ENCODE peak calls at places on chromosomes 2 and 18, in nine cellular contexts. E is stomach, X is NB4, K is body of pancreas, Z is GM12891, C is heart left ventricle, J is transverse colon, B is tibial nerve, Y is spleen. P is an unnamed sample.

GRCh38 chr2:127219716-127220090 is 396 bp downstream of the CYP27C1 start:
- DNase-seq in Z (no peak), C (no peak), Y (no peak), E (no peak), X (peak), K (no peak), B (no peak), J (no peak), P (no peak)

GRCh38 chr2:86628091-86628522 is 4.4 kb upstream of the RNF103 start:
- DNase-seq in E (no peak), Y (no peak), J (no peak), B (no peak), C (no peak), K (no peak), Z (no peak), X (no peak), P (no peak)

GRCh38 chr2:37982147-37982582 is 57.1 kb downstream of the RMDN2 start:
- DNase-seq in J (peak), C (peak), B (peak), X (peak), K (peak), Z (no peak), E (peak), Y (peak), P (peak)

GRCh38 chr18:63218472-63218871 is 101.1 kb downstream of the BCL2 start:
- DNase-seq in K (no peak), Z (no peak), C (no peak), X (no peak), Y (no peak), B (no peak), J (no peak), E (no peak), P (no peak)

GRCh38 chr2:230868151-230868946 is 3.6 kb downstream of the ITM2C start:
- DNase-seq in B (no peak), X (no peak), K (no peak), C (no peak), Z (no peak), E (peak), Y (no peak), J (peak), P (no peak)

GRCh38 chr2:239399404-239399999 is 1.3 kb downstream of the HDAC4 start:
- DNase-seq in J (peak), C (no peak), B (no peak), Y (peak), K (peak), E (peak), Z (no peak), X (peak), P (peak)

GRCh38 chr2:133942363-133942762 is 311.5 kb upstream of the MGAT5 start:
- DNase-seq in C (no peak), X (no peak), E (no peak), K (no peak), J (no peak), Z (no peak), B (no peak), Y (no peak), P (no peak)

GRCh38 chr2:21657475-21657874 is 533.7 kb downstream of the TDRD15 start:
- DNase-seq in J (no peak), E (no peak), K (no peak), C (no peak), B (no peak), Y (no peak), X (peak), Z (no peak), P (no peak)

GRCh38 chr2:217826505-217826904 is 176.3 kb downstream of the TNS1 start:
- DNase-seq in J (peak), Y (no peak), C (peak), X (no peak), E (no peak), K (no peak), B (peak), Z (no peak), P (peak)

GRCh38 chr2:86793752-86794151 is 3.0 kb upstream of the CD8A start:
- DNase-seq in Z (no peak), E (no peak), J (no peak), C (no peak), Y (no peak), B (no peak), X (no peak), K (no peak), P (no peak)

GRCh38 chr2:190674966-190675650 is 26.2 kb downstream of the NAB1 start:
- DNase-seq in K (no peak), Y (no peak), E (no peak), X (no peak), B (no peak), J (no peak), Z (no peak), C (no peak), P (no peak)

GRCh38 chr2:231727621-231728020 is 19.3 kb downstream of the PTMA start:
- DNase-seq in E (no peak), Y (no peak), C (no peak), K (no peak), X (no peak), Z (no peak), B (no peak), J (no peak), P (no peak)

GRCh38 chr2:40332096-40332826 is 119.6 kb downstream of the SLC8A1 start:
- DNase-seq in Z (no peak), C (no peak), X (peak), Y (no peak), B (no peak), J (no peak), E (no peak), K (peak), P (no peak)

GRCh38 chr2:75053484-75054112 is 95.2 kb downstream of the POLE4 start:
- DNase-seq in Y (no peak), J (peak), K (peak), C (no peak), Z (no peak), X (peak), B (no peak), E (no peak), P (peak)

GRCh38 chr2:1550658-1551316 is 137.5 kb downstream of the TPO start:
- DNase-seq in X (peak), C (peak), Z (peak), E (peak), B (no peak), J (peak), K (peak), Y (peak), P (peak)

GRCh38 chr2:56195563-56195962 is 11.8 kb downstream of the CCDC85A start:
- DNase-seq in K (no peak), C (no peak), Y (no peak), Z (no peak), X (no peak), E (no peak), B (no peak), J (no peak), P (no peak)

GRCh38 chr2:112920923-112921532 is 10.1 kb downstream of the IL37 start:
- DNase-seq in E (no peak), Z (no peak), C (no peak), X (no peak), Y (no peak), K (no peak), J (no peak), B (no peak), P (no peak)

GRCh38 chr18:35732652-35733051 is 151.1 kb downstream of the GALNT1 start:
- DNase-seq in C (no peak), E (no peak), Y (no peak), B (no peak), K (no peak), Z (no peak), J (no peak), X (no peak), P (no peak)

GRCh38 chr18:35728676-35729075 is 147.1 kb downstream of the GALNT1 start:
- DNase-seq in C (no peak), Y (no peak), K (no peak), B (no peak), J (no peak), Z (no peak), X (no peak), E (no peak), P (no peak)

GRCh38 chr18:35732134-35732533 is 150.6 kb downstream of the GALNT1 start:
- DNase-seq in Z (no peak), J (no peak), E (no peak), B (no peak), Y (no peak), X (no peak), C (no peak), K (no peak), P (no peak)

GRCh38 chr18:35730738-35731370 is 149.3 kb downstream of the GALNT1 start:
- DNase-seq in X (peak), J (no peak), K (no peak), Y (no peak), B (no peak), C (peak), E (no peak), Z (no peak), P (no peak)

GRCh38 chr18:35729971-35730668 is 148.6 kb downstream of the GALNT1 start:
- DNase-seq in X (no peak), K (no peak), C (no peak), B (no peak), Z (no peak), Y (no peak), E (no peak), J (no peak), P (no peak)
- TF ChIP-seq POLR2A in X (no peak), K (no peak), C (no peak), B (no peak), Z (no peak), Y (no peak), E (no peak), J (no peak), P (no peak)

DNA sequence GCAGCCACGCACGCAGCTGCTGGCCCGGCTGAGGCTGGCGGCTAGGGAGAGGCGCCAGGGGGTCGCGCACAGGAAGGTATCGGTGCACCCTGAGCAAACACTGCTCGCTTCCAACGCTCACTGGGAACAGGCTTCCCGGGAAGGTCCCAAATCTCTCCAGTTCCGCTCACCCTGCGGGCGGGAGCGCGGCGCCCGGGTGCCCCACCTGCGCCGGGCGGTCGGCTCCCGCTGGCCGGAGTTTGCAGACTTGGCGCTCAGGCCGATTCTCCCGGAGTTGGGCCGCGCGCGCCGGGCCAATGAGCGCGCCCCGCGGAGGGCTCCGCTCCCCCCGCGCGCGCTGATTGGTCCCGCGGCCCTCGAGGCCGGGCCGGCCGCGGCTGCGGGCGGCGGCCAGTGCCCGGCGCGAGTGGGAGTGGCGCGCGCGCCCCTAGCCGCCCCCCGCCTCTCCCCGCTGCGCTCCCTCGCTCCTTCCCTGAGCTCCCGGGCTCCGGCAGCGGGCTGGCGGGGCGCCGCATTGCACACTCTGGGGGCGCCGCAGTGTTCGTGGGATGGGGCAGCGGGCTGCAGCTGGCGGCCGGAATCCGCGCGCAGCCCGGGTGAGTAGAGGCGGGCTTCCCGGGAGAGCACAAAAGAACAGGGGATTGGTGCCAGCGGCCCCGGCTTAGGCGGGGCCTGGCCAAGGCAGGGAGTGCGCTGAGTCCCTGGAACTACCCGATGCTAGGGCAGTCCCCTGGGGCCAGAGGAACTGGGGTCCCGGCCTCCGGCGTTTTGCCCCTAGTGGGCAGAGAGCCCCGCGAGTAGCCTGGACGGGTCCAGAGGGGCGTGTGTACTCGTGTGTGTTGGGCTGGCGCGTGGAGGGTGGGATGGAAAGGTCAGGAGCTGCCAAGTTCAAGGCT is at the start of gene LYPD6:
- DNase-seq in K (peak), Y (no peak), C (peak), X (peak), Z (peak), J (peak), E (peak), B (peak), P (peak)
- TF ChIP-seq POLR2A in K (peak), Y (no peak), C (no peak), X (no peak), Z (no peak), J (peak), E (no peak), B (peak), P (no peak)

GRCh38 chr2:41926614-41927580 is 120.9 kb upstream of the PKDCC start:
- DNase-seq in Y (no peak), C (no peak), X (no peak), K (no peak), Z (no peak), B (no peak), E (no peak), J (peak), P (no peak)
- TF ChIP-seq POLR2A in Y (no peak), C (no peak), X (no peak), K (no peak), Z (no peak), B (no peak), E (no peak), J (no peak), P (no peak)

GRCh38 chr2:181310967-181311366 is 146.2 kb upstream of the ITGA4 start:
- DNase-seq in Z (no peak), C (no peak), B (no peak), X (peak), E (no peak), Y (peak), K (no peak), J (no peak), P (peak)

GRCh38 chr2:181312515-181312927 is 144.7 kb upstream of the ITGA4 start:
- DNase-seq in E (no peak), J (peak), Y (peak), B (no peak), C (no peak), K (no peak), X (no peak), Z (no peak), P (no peak)

GRCh38 chr2:181313845-181314244 is 143.3 kb upstream of the ITGA4 start:
- DNase-seq in B (no peak), J (no peak), K (no peak), Z (no peak), Y (no peak), X (no peak), C (no peak), E (no peak), P (no peak)

GRCh38 chr2:181309576-181309975 is 147.6 kb upstream of the ITGA4 start:
- DNase-seq in B (no peak), E (no peak), X (peak), Z (no peak), Y (no peak), J (no peak), K (no peak), C (no peak), P (peak)

GRCh38 chr2:181311841-181312240 is 145.3 kb upstream of the ITGA4 start:
- DNase-seq in Z (no peak), X (peak), J (peak), E (no peak), Y (peak), B (no peak), K (no peak), C (no peak), P (peak)
- TF ChIP-seq POLR2A in Z (no peak), X (no peak), J (no peak), E (no peak), Y (no peak), B (no peak), K (no peak), C (no peak), P (no peak)

GRCh38 chr18:77132369-77133050 is at the start of gene MBP:
- DNase-seq in C (peak), B (no peak), Z (peak), Y (peak), E (peak), J (peak), X (peak), K (peak), P (peak)

GRCh38 chr18:77133051-77133919 is 702 bp upstream of the MBP start:
- DNase-seq in B (no peak), C (no peak), Y (peak), J (peak), E (peak), K (peak), X (peak), Z (no peak), P (peak)

GRCh38 chr18:77131100-77131651 is 1.4 kb downstream of the MBP start:
- DNase-seq in X (peak), K (no peak), E (no peak), J (peak), Y (peak), C (peak), Z (no peak), B (no peak), P (peak)

GRCh38 chr18:77130229-77131099 is 2.1 kb downstream of the MBP start:
- DNase-seq in X (peak), Y (peak), Z (no peak), J (no peak), K (no peak), B (no peak), E (no peak), C (no peak), P (peak)

DNA sequence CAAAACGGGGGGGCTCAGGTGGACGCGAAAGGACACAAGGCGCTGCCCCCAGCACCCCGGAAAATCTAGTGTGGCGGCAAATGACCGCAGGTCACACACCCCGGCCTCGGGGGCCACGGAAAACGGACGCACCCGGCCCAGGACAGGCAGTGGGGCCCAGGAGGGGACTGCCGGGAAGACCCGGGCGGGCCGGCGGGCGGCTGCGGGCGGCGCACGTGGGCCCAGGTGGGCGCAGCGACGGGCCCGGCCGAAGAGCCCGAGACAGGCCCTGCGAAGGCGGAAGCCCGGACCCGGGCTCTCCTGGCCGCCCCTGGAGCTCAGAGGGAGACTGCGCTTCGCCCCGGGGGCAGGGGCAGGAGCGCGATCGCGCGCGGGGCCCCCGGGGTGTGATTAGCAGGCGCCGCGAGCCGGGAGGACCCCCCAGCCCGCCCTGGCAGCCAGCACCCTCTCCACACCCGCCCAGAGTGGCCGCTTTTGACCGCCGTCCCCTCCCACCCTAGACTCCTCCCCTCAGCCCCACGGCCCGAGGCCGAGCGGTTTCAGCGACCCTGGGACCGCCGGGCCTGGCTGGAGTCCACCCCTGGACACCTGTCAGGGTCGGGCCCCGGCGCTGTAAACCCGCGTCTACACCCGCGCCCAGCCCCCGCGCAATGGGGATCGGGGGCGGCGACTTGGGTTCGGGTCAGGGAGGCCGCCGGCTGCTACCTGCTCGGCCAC is 773 bp downstream of the MBP start:
- DNase-seq in K (peak), B (peak), C (peak), E (peak), J (peak), Y (peak), Z (peak), X (peak), P (peak)
- TF ChIP-seq POLR2A in K (peak), B (no peak), C (peak), E (no peak), J (peak), Y (no peak), Z (peak), X (no peak), P (peak)

DNA sequence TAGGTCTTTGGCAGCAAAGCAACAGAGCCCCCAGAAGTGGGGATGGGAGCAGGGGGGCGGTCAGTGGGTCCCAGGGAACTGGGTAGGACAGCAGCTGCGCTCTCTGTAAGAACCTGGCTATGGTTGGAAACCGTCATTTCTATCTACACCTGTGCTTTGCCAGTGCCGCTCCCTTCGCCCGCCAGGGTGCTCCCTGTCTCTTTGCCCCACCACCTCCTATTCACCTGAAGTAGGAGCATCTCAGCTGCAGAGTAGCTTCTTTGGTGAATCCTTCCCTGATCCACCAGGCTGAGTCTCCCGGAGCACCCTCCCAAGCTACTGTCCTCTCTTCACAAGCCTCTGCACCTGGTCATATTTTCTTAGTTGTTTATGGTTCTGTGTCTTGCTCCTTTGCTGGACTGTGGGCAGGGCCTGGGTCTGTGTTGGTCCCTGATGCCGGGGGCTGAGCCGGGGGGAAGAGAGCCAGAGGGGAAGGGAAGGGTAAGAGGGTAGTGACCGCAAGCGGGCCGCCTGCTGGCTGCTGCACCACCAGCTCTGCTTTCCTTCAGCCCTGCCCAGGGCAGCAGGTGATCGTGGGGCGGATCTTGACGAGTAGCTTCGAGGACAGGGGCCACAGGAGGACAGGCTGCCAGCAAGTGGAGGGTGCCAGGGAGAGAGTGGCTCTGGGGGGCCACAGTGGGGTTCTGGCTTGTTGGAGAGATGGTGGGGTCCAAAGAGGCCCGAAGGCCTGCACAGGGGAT is 45.2 kb downstream of the INPP5D start:
- DNase-seq in B (no peak), K (no peak), X (no peak), E (no peak), Y (peak), C (no peak), Z (no peak), J (no peak), P (no peak)
- TF ChIP-seq POLR2A in B (no peak), K (no peak), X (no peak), E (no peak), Y (no peak), C (no peak), Z (no peak), J (no peak), P (no peak)

P was measured in erythroblast.